ENCODE peak calls at places on chromosomes 4 and X, in six cellular contexts. S is WTC11, U is K562, Z is HepG2, F is H1, I is GM12878. L is an unnamed sample.

GRCh38 chr4:170026253-170026991 is at the start of gene MFAP3L:
- DNase-seq in S (peak; percentile 88), U (peak; percentile 85), Z (peak; percentile 63), F (peak; percentile 70), I (no peak), L (peak; percentile 91)

GRCh38 chr4:130896920-130897319 is 1801.0 kb downstream of the C4orf33 start:
- DNase-seq in S (no peak), U (no peak), Z (no peak), F (no peak), I (no peak), L (no peak)

GRCh38 chr4:105620640-105621323 is 68.4 kb downstream of the ARHGEF38 start:
- DNase-seq in S (no peak), U (peak; percentile 12), Z (no peak), F (no peak), I (no peak), L (no peak)

GRCh38 chrX:9882669-9883446 is 84.3 kb upstream of the CLDN34 start:
- DNase-seq in S (no peak), U (peak; percentile 29), Z (no peak), F (no peak), I (no peak), L (no peak)

GRCh38 chr4:54781771-54782170 is 124.0 kb downstream of the KIT start:
- DNase-seq in S (no peak), U (no peak), Z (no peak), F (no peak), I (no peak), L (no peak)

GRCh38 chr4:128583753-128584712 is 225.5 kb upstream of the JADE1 start:
- DNase-seq in S (no peak), U (no peak), Z (no peak), F (no peak), I (no peak), L (no peak)

GRCh38 chr4:7394184-7394575 is 40.5 kb downstream of the PSAPL1 start:
- DNase-seq in S (no peak), U (no peak), Z (no peak), F (no peak), I (no peak), L (no peak)

GRCh38 chr4:165873298-165874071 is 448 bp downstream of the TLL1 start:
- DNase-seq in S (peak; percentile 57), U (no peak), Z (peak; percentile 3), F (no peak), I (no peak), L (peak; percentile 60)

GRCh38 chr4:173013232-173013932 is 155.2 kb upstream of the GALNT7 start:
- DNase-seq in S (peak; percentile 66), U (peak; percentile 62), Z (peak; percentile 21), F (no peak), I (peak; percentile 9), L (peak; percentile 68)

GRCh38 chr4:56326363-56326762 is 60.9 kb downstream of the AASDH start:
- DNase-seq in S (no peak), U (no peak), Z (no peak), F (no peak), I (no peak), L (no peak)

GRCh38 chr4:88949605-88950004 is 107.4 kb downstream of the FAM13A start:
- DNase-seq in S (no peak), U (no peak), Z (no peak), F (no peak), I (no peak), L (no peak)

GRCh38 chr4:109730294-109731051 is 603 bp upstream of the PLA2G12A start:
- DNase-seq in S (peak; percentile 61), U (peak; percentile 69), Z (no peak), F (peak; percentile 17), I (peak; percentile 13), L (peak; percentile 71)

GRCh38 chr4:63379750-63380522 is 1029.3 kb downstream of the TECRL start:
- DNase-seq in S (no peak), U (no peak), Z (no peak), F (no peak), I (no peak), L (no peak)

GRCh38 chrX:46912673-46913491 is 661 bp downstream of the JADE3 start:
- DNase-seq in S (peak; percentile 69), U (peak; percentile 52), Z (peak; percentile 39), F (no peak), I (no peak), L (peak; percentile 76)

GRCh38 chr4:141860974-141861373 is 224.6 kb downstream of the IL15 start:
- DNase-seq in S (no peak), U (peak; percentile 5), Z (no peak), F (no peak), I (no peak), L (peak; percentile 21)

GRCh38 chr4:78057600-78058560 is 757 bp downstream of the FRAS1 start:
- DNase-seq in S (peak; percentile 37), U (no peak), Z (peak; percentile 54), F (no peak), I (no peak), L (peak; percentile 62)

GRCh38 chrX:43958529-43958928 is 14.7 kb downstream of the NDP start:
- DNase-seq in S (no peak), U (peak; percentile 73), Z (peak; percentile 72), F (no peak), I (peak; percentile 13), L (peak; percentile 82)

GRCh38 chr4:147465461-147465860 is 15.4 kb upstream of the EDNRA start:
- DNase-seq in S (no peak), U (no peak), Z (no peak), F (no peak), I (no peak), L (no peak)

GRCh38 chr4:78610546-78611214 is 59.1 kb downstream of the ANXA3 start:
- DNase-seq in S (no peak), U (peak; percentile 79), Z (no peak), F (no peak), I (no peak), L (no peak)

GRCh38 chr4:110518889-110519490 is 43.0 kb downstream of the ENPEP start:
- DNase-seq in S (no peak), U (peak; percentile 28), Z (peak; percentile 12), F (no peak), I (no peak), L (peak; percentile 62)

GRCh38 chrX:17411189-17411588 is 36.2 kb downstream of the NHS start:
- DNase-seq in S (no peak), U (no peak), Z (no peak), F (no peak), I (no peak), L (no peak)

GRCh38 chrX:7132335-7133035 is 15.0 kb upstream of the STS start:
- DNase-seq in S (peak; percentile 52), U (peak; percentile 87), Z (peak; percentile 80), F (peak; percentile 43), I (no peak), L (peak; percentile 71)

GRCh38 chrX:153609917-153610833 is 11.2 kb upstream of the CCNQ start:
- DNase-seq in S (peak; percentile 87), U (peak; percentile 87), Z (peak; percentile 62), F (no peak), I (no peak), L (peak; percentile 82)

GRCh38 chr4:10687526-10687925 is 3.0 kb upstream of the CLNK start:
- DNase-seq in S (no peak), U (no peak), Z (no peak), F (no peak), I (no peak), L (peak; percentile 58)

GRCh38 chrX:63434665-63435064 is 83.5 kb upstream of the SPIN4 start:
- DNase-seq in S (peak; percentile 19), U (peak; percentile 85), Z (no peak), F (no peak), I (no peak), L (peak; percentile 48)

GRCh38 chr4:155734065-155734464 is 24.8 kb upstream of the GUCY1B1 start:
- DNase-seq in S (no peak), U (no peak), Z (no peak), F (no peak), I (no peak), L (no peak)

DNA sequence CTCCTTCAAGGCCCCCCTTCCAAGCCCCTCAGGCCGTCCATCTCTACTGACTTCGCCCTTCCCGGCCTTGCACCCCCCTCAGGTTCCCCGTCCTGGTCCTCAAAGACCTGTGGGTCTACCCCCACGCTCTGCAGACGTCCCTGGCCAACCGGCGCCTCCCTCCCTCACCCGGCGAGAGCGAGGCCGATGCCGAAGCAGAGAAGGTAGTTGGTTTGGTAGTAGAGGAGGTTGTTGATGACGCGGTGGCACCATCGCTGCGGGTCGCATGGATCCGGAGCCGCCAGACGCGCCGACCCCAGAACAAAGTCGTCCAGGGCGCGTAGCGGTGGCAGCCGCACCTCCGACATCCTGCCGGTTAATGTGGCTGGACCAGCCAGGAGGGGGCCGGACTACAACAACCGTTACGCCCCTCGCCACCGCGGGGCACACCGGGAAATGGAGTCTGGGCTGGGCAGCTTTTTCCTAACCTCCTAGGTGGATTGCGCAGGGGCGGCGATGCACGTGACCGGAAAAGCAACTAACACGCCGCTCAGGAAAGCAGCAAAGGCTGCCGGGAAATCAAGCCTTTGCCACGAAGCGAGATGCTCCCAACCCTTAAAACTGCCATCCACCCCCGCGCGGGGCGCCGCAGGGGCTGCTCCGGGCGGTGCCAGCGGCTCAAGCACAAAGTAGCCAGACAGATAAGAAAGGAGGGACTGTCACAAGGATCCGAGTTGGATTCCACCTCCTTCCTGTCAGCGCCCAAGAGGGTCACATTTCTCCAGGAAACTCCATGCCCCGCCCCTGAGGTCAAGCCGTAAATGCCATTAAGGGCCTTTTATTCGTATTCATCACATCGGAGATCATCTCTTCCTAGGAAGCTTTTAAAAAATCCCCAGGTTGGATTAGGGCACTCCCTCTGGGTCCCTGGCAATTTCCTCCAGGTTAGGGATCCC is at the start of gene PRAF2:
- DNase-seq in S (peak; percentile 88), U (no peak), Z (no peak), F (peak; percentile 46), I (peak; percentile 42), L (peak; percentile 92)
- TF ChIP-seq CREB1 in S (no peak), U (no peak), Z (no peak), F (no peak), I (peak; percentile 48), L (no peak)

GRCh38 chr4:37892641-37893040 is 1.8 kb downstream of the TBC1D1 start:
- DNase-seq in S (no peak), U (no peak), Z (no peak), F (no peak), I (peak; percentile 61), L (no peak)
- TF ChIP-seq CREB1 in S (no peak), U (no peak), Z (no peak), F (no peak), I (no peak), L (no peak)

GRCh38 chr4:76208005-76208765 is 5.4 kb downstream of the SCARB2 start:
- DNase-seq in S (no peak), U (peak; percentile 47), Z (peak; percentile 85), F (no peak), I (no peak), L (no peak)
- TF ChIP-seq CREB1 in S (no peak), U (no peak), Z (peak; percentile 36), F (no peak), I (no peak), L (no peak)

DNA sequence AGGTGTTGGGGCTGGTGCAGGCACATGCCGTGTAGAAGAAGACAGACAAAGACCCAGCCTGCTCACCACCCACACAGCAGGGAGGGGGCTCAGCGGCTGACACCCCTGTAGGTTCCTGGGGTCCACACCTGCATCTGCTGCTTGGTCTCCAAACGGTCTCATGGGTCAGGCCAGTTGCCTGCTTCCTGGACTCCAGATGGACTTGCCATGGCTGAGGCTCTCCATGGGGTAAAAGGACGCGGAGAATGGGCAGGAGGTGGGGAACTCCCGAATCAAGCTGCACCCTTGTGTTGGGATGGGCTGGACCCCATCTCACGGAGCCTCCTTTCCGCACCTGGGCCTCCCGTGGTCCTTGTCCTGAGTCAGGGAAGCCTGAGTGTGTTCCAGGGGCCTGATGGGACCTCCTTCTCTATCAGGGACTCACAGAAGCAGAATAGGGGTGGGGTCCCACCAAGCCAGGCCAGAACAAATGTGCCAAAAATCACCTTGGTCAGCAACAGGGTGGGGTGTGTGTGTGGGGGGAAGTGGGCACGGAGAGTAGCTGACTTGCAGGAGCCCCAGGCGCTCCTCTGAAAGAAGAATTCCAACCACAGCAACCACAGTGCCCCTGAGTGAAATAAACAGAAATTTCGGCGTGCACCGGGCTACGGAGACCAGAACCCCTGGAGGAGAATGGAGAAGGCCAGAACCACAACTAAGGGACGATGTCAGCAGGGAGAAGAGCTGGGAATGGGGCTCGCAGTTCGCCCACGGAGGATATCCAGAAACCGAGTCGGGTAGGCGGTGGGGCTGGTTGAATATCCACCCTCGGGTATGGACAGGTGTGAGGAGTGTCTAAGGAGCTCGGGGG is 11.8 kb upstream of the ASMTL start:
- DNase-seq in S (no peak), U (no peak), Z (no peak), F (no peak), I (no peak), L (no peak)
- TF ChIP-seq CREB1 in S (no peak), U (no peak), Z (no peak), F (no peak), I (no peak), L (no peak)